ENCODE peak calls at places on chromosome 12, in ten cellular contexts. One of them, this sample, is unnamed.

GRCh38 chr12:38906482-38907170 is 1.2 kb upstream of the CPNE8 start:
- DNase-seq in iris pigment epithelial cell: peak
- DNase-seq in MCF 10A: peak
- DNase-seq in NB4: peak
- DNase-seq in AG08395: peak
- DNase-seq in esophagus squamous epithelium: peak
- DNase-seq in activated T-cell treated with anti-CD3 and anti-CD28 coated beads, Interleukin-2, amount 50 U/mL, for 48 hours: peak
- DNase-seq in activated gamma-delta T cell treated with anti-CD3 and anti-CD28 coated beads, Interleukin-2, amount 50 U/mL, for 16 hours: peak
- DNase-seq in NCI-H1417: peak
- DNase-seq in fibroblast of pulmonary artery: peak
- DNase-seq in this sample: peak

GRCh38 chr12:26298785-26299621 is 103.6 kb downstream of the SSPN start:
- DNase-seq in activated T-cell treated with anti-CD3 and anti-CD28 coated beads, Interleukin-2, amount 50 U/mL, for 48 hours: no peak
- DNase-seq in AG08395: peak
- DNase-seq in esophagus squamous epithelium: no peak
- DNase-seq in NB4: peak
- DNase-seq in iris pigment epithelial cell: peak
- DNase-seq in fibroblast of pulmonary artery: peak
- DNase-seq in NCI-H1417: no peak
- DNase-seq in MCF 10A: peak
- DNase-seq in activated gamma-delta T cell treated with anti-CD3 and anti-CD28 coated beads, Interleukin-2, amount 50 U/mL, for 16 hours: no peak
- DNase-seq in this sample: peak

GRCh38 chr12:114414031-114414865 is 8.3 kb upstream of the TBX5 start:
- DNase-seq in AG08395: no peak
- DNase-seq in MCF 10A: no peak
- DNase-seq in fibroblast of pulmonary artery: no peak
- DNase-seq in NB4: no peak
- DNase-seq in esophagus squamous epithelium: no peak
- DNase-seq in NCI-H1417: no peak
- DNase-seq in activated T-cell treated with anti-CD3 and anti-CD28 coated beads, Interleukin-2, amount 50 U/mL, for 48 hours: no peak
- DNase-seq in activated gamma-delta T cell treated with anti-CD3 and anti-CD28 coated beads, Interleukin-2, amount 50 U/mL, for 16 hours: no peak
- DNase-seq in iris pigment epithelial cell: no peak
- DNase-seq in this sample: no peak

GRCh38 chr12:117377758-117378157 is 16.3 kb upstream of the NOS1 start:
- DNase-seq in NCI-H1417: peak
- DNase-seq in fibroblast of pulmonary artery: no peak
- DNase-seq in activated T-cell treated with anti-CD3 and anti-CD28 coated beads, Interleukin-2, amount 50 U/mL, for 48 hours: no peak
- DNase-seq in MCF 10A: peak
- DNase-seq in AG08395: no peak
- DNase-seq in esophagus squamous epithelium: no peak
- DNase-seq in NB4: no peak
- DNase-seq in activated gamma-delta T cell treated with anti-CD3 and anti-CD28 coated beads, Interleukin-2, amount 50 U/mL, for 16 hours: no peak
- DNase-seq in iris pigment epithelial cell: no peak
- DNase-seq in this sample: no peak

GRCh38 chr12:94621662-94622359 is 28.5 kb downstream of the TMCC3 start:
- DNase-seq in NCI-H1417: no peak
- DNase-seq in iris pigment epithelial cell: peak
- DNase-seq in MCF 10A: peak
- DNase-seq in NB4: no peak
- DNase-seq in fibroblast of pulmonary artery: peak
- DNase-seq in activated gamma-delta T cell treated with anti-CD3 and anti-CD28 coated beads, Interleukin-2, amount 50 U/mL, for 16 hours: no peak
- DNase-seq in esophagus squamous epithelium: no peak
- DNase-seq in activated T-cell treated with anti-CD3 and anti-CD28 coated beads, Interleukin-2, amount 50 U/mL, for 48 hours: peak
- DNase-seq in AG08395: no peak
- DNase-seq in this sample: peak

GRCh38 chr12:66061557-66062279 is 68.8 kb downstream of the LLPH start:
- DNase-seq in NB4: no peak
- DNase-seq in NCI-H1417: no peak
- DNase-seq in AG08395: no peak
- DNase-seq in fibroblast of pulmonary artery: peak
- DNase-seq in iris pigment epithelial cell: no peak
- DNase-seq in activated gamma-delta T cell treated with anti-CD3 and anti-CD28 coated beads, Interleukin-2, amount 50 U/mL, for 16 hours: no peak
- DNase-seq in esophagus squamous epithelium: no peak
- DNase-seq in activated T-cell treated with anti-CD3 and anti-CD28 coated beads, Interleukin-2, amount 50 U/mL, for 48 hours: no peak
- DNase-seq in MCF 10A: peak
- DNase-seq in this sample: no peak

GRCh38 chr12:65960820-65961691 is 136.8 kb downstream of the HMGA2 start:
- DNase-seq in fibroblast of pulmonary artery: no peak
- DNase-seq in AG08395: no peak
- DNase-seq in iris pigment epithelial cell: peak
- DNase-seq in NB4: no peak
- DNase-seq in esophagus squamous epithelium: no peak
- DNase-seq in activated T-cell treated with anti-CD3 and anti-CD28 coated beads, Interleukin-2, amount 50 U/mL, for 48 hours: no peak
- DNase-seq in MCF 10A: no peak
- DNase-seq in activated gamma-delta T cell treated with anti-CD3 and anti-CD28 coated beads, Interleukin-2, amount 50 U/mL, for 16 hours: no peak
- DNase-seq in NCI-H1417: no peak
- DNase-seq in this sample: no peak

GRCh38 chr12:122454250-122454721 is 31.8 kb upstream of the CLIP1 start:
- DNase-seq in activated gamma-delta T cell treated with anti-CD3 and anti-CD28 coated beads, Interleukin-2, amount 50 U/mL, for 16 hours: no peak
- DNase-seq in esophagus squamous epithelium: no peak
- DNase-seq in fibroblast of pulmonary artery: no peak
- DNase-seq in NB4: no peak
- DNase-seq in NCI-H1417: no peak
- DNase-seq in iris pigment epithelial cell: no peak
- DNase-seq in AG08395: no peak
- DNase-seq in activated T-cell treated with anti-CD3 and anti-CD28 coated beads, Interleukin-2, amount 50 U/mL, for 48 hours: no peak
- DNase-seq in MCF 10A: no peak
- DNase-seq in this sample: no peak

GRCh38 chr12:54967461-54967860 is 17.1 kb downstream of the TESPA1 start:
- DNase-seq in iris pigment epithelial cell: peak
- DNase-seq in AG08395: no peak
- DNase-seq in NCI-H1417: peak
- DNase-seq in fibroblast of pulmonary artery: peak
- DNase-seq in esophagus squamous epithelium: no peak
- DNase-seq in NB4: no peak
- DNase-seq in activated T-cell treated with anti-CD3 and anti-CD28 coated beads, Interleukin-2, amount 50 U/mL, for 48 hours: no peak
- DNase-seq in activated gamma-delta T cell treated with anti-CD3 and anti-CD28 coated beads, Interleukin-2, amount 50 U/mL, for 16 hours: no peak
- DNase-seq in MCF 10A: peak
- DNase-seq in this sample: peak

GRCh38 chr12:68007023-68007422 is 17.8 kb downstream of the IFNG-AS1 start:
- DNase-seq in NB4: no peak
- DNase-seq in AG08395: no peak
- DNase-seq in esophagus squamous epithelium: no peak
- DNase-seq in activated gamma-delta T cell treated with anti-CD3 and anti-CD28 coated beads, Interleukin-2, amount 50 U/mL, for 16 hours: no peak
- DNase-seq in NCI-H1417: no peak
- DNase-seq in activated T-cell treated with anti-CD3 and anti-CD28 coated beads, Interleukin-2, amount 50 U/mL, for 48 hours: no peak
- DNase-seq in iris pigment epithelial cell: no peak
- DNase-seq in fibroblast of pulmonary artery: no peak
- DNase-seq in MCF 10A: no peak
- DNase-seq in this sample: no peak

GRCh38 chr12:110109037-110109836 is 14.9 kb upstream of the IFT81 start:
- DNase-seq in NB4: peak
- DNase-seq in iris pigment epithelial cell: peak
- DNase-seq in esophagus squamous epithelium: no peak
- DNase-seq in activated gamma-delta T cell treated with anti-CD3 and anti-CD28 coated beads, Interleukin-2, amount 50 U/mL, for 16 hours: no peak
- DNase-seq in NCI-H1417: no peak
- DNase-seq in MCF 10A: peak
- DNase-seq in AG08395: peak
- DNase-seq in activated T-cell treated with anti-CD3 and anti-CD28 coated beads, Interleukin-2, amount 50 U/mL, for 48 hours: no peak
- DNase-seq in fibroblast of pulmonary artery: peak
- DNase-seq in this sample: peak

GRCh38 chr12:57626111-57626928 is 6.7 kb downstream of the B4GALNT1 start:
- DNase-seq in esophagus squamous epithelium: no peak
- DNase-seq in iris pigment epithelial cell: no peak
- DNase-seq in MCF 10A: no peak
- DNase-seq in fibroblast of pulmonary artery: no peak
- DNase-seq in AG08395: no peak
- DNase-seq in NB4: no peak
- DNase-seq in activated T-cell treated with anti-CD3 and anti-CD28 coated beads, Interleukin-2, amount 50 U/mL, for 48 hours: no peak
- DNase-seq in NCI-H1417: no peak
- DNase-seq in activated gamma-delta T cell treated with anti-CD3 and anti-CD28 coated beads, Interleukin-2, amount 50 U/mL, for 16 hours: no peak
- DNase-seq in this sample: no peak

GRCh38 chr12:116609715-116610114 is 50.5 kb downstream of the MAP1LC3B2 start:
- DNase-seq in AG08395: no peak
- DNase-seq in NB4: peak
- DNase-seq in activated gamma-delta T cell treated with anti-CD3 and anti-CD28 coated beads, Interleukin-2, amount 50 U/mL, for 16 hours: no peak
- DNase-seq in esophagus squamous epithelium: no peak
- DNase-seq in MCF 10A: no peak
- DNase-seq in iris pigment epithelial cell: no peak
- DNase-seq in fibroblast of pulmonary artery: peak
- DNase-seq in activated T-cell treated with anti-CD3 and anti-CD28 coated beads, Interleukin-2, amount 50 U/mL, for 48 hours: peak
- DNase-seq in NCI-H1417: no peak
- DNase-seq in this sample: no peak

GRCh38 chr12:92538970-92539749 is 163.6 kb upstream of the PLEKHG7 start:
- DNase-seq in fibroblast of pulmonary artery: peak
- DNase-seq in esophagus squamous epithelium: no peak
- DNase-seq in activated gamma-delta T cell treated with anti-CD3 and anti-CD28 coated beads, Interleukin-2, amount 50 U/mL, for 16 hours: no peak
- DNase-seq in activated T-cell treated with anti-CD3 and anti-CD28 coated beads, Interleukin-2, amount 50 U/mL, for 48 hours: no peak
- DNase-seq in MCF 10A: peak
- DNase-seq in NCI-H1417: no peak
- DNase-seq in AG08395: peak
- DNase-seq in NB4: peak
- DNase-seq in iris pigment epithelial cell: peak
- DNase-seq in this sample: peak

GRCh38 chr12:50606675-50607379 is 102.0 kb downstream of the DIP2B start:
- DNase-seq in NB4: no peak
- DNase-seq in NCI-H1417: no peak
- DNase-seq in fibroblast of pulmonary artery: no peak
- DNase-seq in esophagus squamous epithelium: no peak
- DNase-seq in activated T-cell treated with anti-CD3 and anti-CD28 coated beads, Interleukin-2, amount 50 U/mL, for 48 hours: no peak
- DNase-seq in activated gamma-delta T cell treated with anti-CD3 and anti-CD28 coated beads, Interleukin-2, amount 50 U/mL, for 16 hours: no peak
- DNase-seq in iris pigment epithelial cell: no peak
- DNase-seq in AG08395: no peak
- DNase-seq in MCF 10A: no peak
- DNase-seq in this sample: no peak

GRCh38 chr12:105453306-105453705 is 122.8 kb downstream of the C12orf75 start:
- DNase-seq in esophagus squamous epithelium: no peak
- DNase-seq in iris pigment epithelial cell: no peak
- DNase-seq in fibroblast of pulmonary artery: no peak
- DNase-seq in AG08395: peak
- DNase-seq in MCF 10A: no peak
- DNase-seq in activated T-cell treated with anti-CD3 and anti-CD28 coated beads, Interleukin-2, amount 50 U/mL, for 48 hours: no peak
- DNase-seq in activated gamma-delta T cell treated with anti-CD3 and anti-CD28 coated beads, Interleukin-2, amount 50 U/mL, for 16 hours: no peak
- DNase-seq in NCI-H1417: no peak
- DNase-seq in NB4: no peak
- DNase-seq in this sample: no peak

GRCh38 chr12:98060421-98060820 is 455.0 kb upstream of the TMPO start:
- DNase-seq in iris pigment epithelial cell: no peak
- DNase-seq in NCI-H1417: peak
- DNase-seq in esophagus squamous epithelium: no peak
- DNase-seq in fibroblast of pulmonary artery: no peak
- DNase-seq in activated T-cell treated with anti-CD3 and anti-CD28 coated beads, Interleukin-2, amount 50 U/mL, for 48 hours: no peak
- DNase-seq in AG08395: no peak
- DNase-seq in activated gamma-delta T cell treated with anti-CD3 and anti-CD28 coated beads, Interleukin-2, amount 50 U/mL, for 16 hours: no peak
- DNase-seq in NB4: no peak
- DNase-seq in MCF 10A: no peak
- DNase-seq in this sample: no peak

GRCh38 chr12:107377596-107378385 is 284.4 kb upstream of the CRY1 start:
- DNase-seq in fibroblast of pulmonary artery: no peak
- DNase-seq in MCF 10A: no peak
- DNase-seq in activated gamma-delta T cell treated with anti-CD3 and anti-CD28 coated beads, Interleukin-2, amount 50 U/mL, for 16 hours: no peak
- DNase-seq in iris pigment epithelial cell: no peak
- DNase-seq in esophagus squamous epithelium: no peak
- DNase-seq in NCI-H1417: no peak
- DNase-seq in AG08395: peak
- DNase-seq in NB4: no peak
- DNase-seq in activated T-cell treated with anti-CD3 and anti-CD28 coated beads, Interleukin-2, amount 50 U/mL, for 48 hours: no peak
- DNase-seq in this sample: peak

GRCh38 chr12:122721057-122721545 is 4.5 kb upstream of the HCAR3 start:
- DNase-seq in esophagus squamous epithelium: no peak
- DNase-seq in NCI-H1417: no peak
- DNase-seq in NB4: no peak
- DNase-seq in iris pigment epithelial cell: peak
- DNase-seq in activated gamma-delta T cell treated with anti-CD3 and anti-CD28 coated beads, Interleukin-2, amount 50 U/mL, for 16 hours: no peak
- DNase-seq in fibroblast of pulmonary artery: peak
- DNase-seq in activated T-cell treated with anti-CD3 and anti-CD28 coated beads, Interleukin-2, amount 50 U/mL, for 48 hours: peak
- DNase-seq in MCF 10A: peak
- DNase-seq in AG08395: no peak
- DNase-seq in this sample: no peak

GRCh38 chr12:32400114-32400672 is 835 bp downstream of the FGD4 start:
- DNase-seq in activated gamma-delta T cell treated with anti-CD3 and anti-CD28 coated beads, Interleukin-2, amount 50 U/mL, for 16 hours: no peak
- DNase-seq in NB4: no peak
- DNase-seq in esophagus squamous epithelium: no peak
- DNase-seq in iris pigment epithelial cell: no peak
- DNase-seq in activated T-cell treated with anti-CD3 and anti-CD28 coated beads, Interleukin-2, amount 50 U/mL, for 48 hours: no peak
- DNase-seq in fibroblast of pulmonary artery: peak
- DNase-seq in AG08395: no peak
- DNase-seq in MCF 10A: peak
- DNase-seq in NCI-H1417: peak
- DNase-seq in this sample: no peak

GRCh38 chr12:2960432-2960956 is 1.3 kb downstream of the TEAD4 start:
- DNase-seq in activated T-cell treated with anti-CD3 and anti-CD28 coated beads, Interleukin-2, amount 50 U/mL, for 48 hours: peak
- DNase-seq in activated gamma-delta T cell treated with anti-CD3 and anti-CD28 coated beads, Interleukin-2, amount 50 U/mL, for 16 hours: no peak
- DNase-seq in NB4: no peak
- DNase-seq in esophagus squamous epithelium: no peak
- DNase-seq in fibroblast of pulmonary artery: peak
- DNase-seq in MCF 10A: peak
- DNase-seq in AG08395: peak
- DNase-seq in NCI-H1417: no peak
- DNase-seq in iris pigment epithelial cell: peak
- DNase-seq in this sample: peak

GRCh38 chr12:54370218-54370730 is 6.0 kb upstream of the GPR84 start:
- DNase-seq in fibroblast of pulmonary artery: peak
- DNase-seq in iris pigment epithelial cell: peak
- DNase-seq in NB4: peak
- DNase-seq in activated gamma-delta T cell treated with anti-CD3 and anti-CD28 coated beads, Interleukin-2, amount 50 U/mL, for 16 hours: no peak
- DNase-seq in AG08395: peak
- DNase-seq in activated T-cell treated with anti-CD3 and anti-CD28 coated beads, Interleukin-2, amount 50 U/mL, for 48 hours: peak
- DNase-seq in NCI-H1417: peak
- DNase-seq in esophagus squamous epithelium: no peak
- DNase-seq in MCF 10A: peak
- DNase-seq in this sample: peak

GRCh38 chr12:85580562-85581168 is 255.5 kb downstream of the RASSF9 start:
- DNase-seq in activated T-cell treated with anti-CD3 and anti-CD28 coated beads, Interleukin-2, amount 50 U/mL, for 48 hours: no peak
- DNase-seq in iris pigment epithelial cell: peak
- DNase-seq in NB4: no peak
- DNase-seq in esophagus squamous epithelium: no peak
- DNase-seq in NCI-H1417: no peak
- DNase-seq in AG08395: no peak
- DNase-seq in activated gamma-delta T cell treated with anti-CD3 and anti-CD28 coated beads, Interleukin-2, amount 50 U/mL, for 16 hours: no peak
- DNase-seq in fibroblast of pulmonary artery: peak
- DNase-seq in MCF 10A: no peak
- DNase-seq in this sample: peak

GRCh38 chr12:3077572-3078081 is 448 bp downstream of the TSPAN9 start:
- DNase-seq in iris pigment epithelial cell: no peak
- DNase-seq in fibroblast of pulmonary artery: peak
- DNase-seq in NB4: no peak
- DNase-seq in esophagus squamous epithelium: no peak
- DNase-seq in activated gamma-delta T cell treated with anti-CD3 and anti-CD28 coated beads, Interleukin-2, amount 50 U/mL, for 16 hours: no peak
- DNase-seq in AG08395: peak
- DNase-seq in NCI-H1417: no peak
- DNase-seq in MCF 10A: peak
- DNase-seq in activated T-cell treated with anti-CD3 and anti-CD28 coated beads, Interleukin-2, amount 50 U/mL, for 48 hours: peak
- DNase-seq in this sample: peak

GRCh38 chr12:76356094-76356493 is 7.9 kb upstream of the BBS10 start:
- DNase-seq in fibroblast of pulmonary artery: no peak
- DNase-seq in NCI-H1417: no peak
- DNase-seq in activated gamma-delta T cell treated with anti-CD3 and anti-CD28 coated beads, Interleukin-2, amount 50 U/mL, for 16 hours: no peak
- DNase-seq in iris pigment epithelial cell: no peak
- DNase-seq in esophagus squamous epithelium: no peak
- DNase-seq in activated T-cell treated with anti-CD3 and anti-CD28 coated beads, Interleukin-2, amount 50 U/mL, for 48 hours: no peak
- DNase-seq in MCF 10A: no peak
- DNase-seq in NB4: no peak
- DNase-seq in AG08395: no peak
- DNase-seq in this sample: no peak

GRCh38 chr12:18700254-18700653 is 37.6 kb downstream of the PLCZ1 start:
- DNase-seq in fibroblast of pulmonary artery: peak
- DNase-seq in esophagus squamous epithelium: no peak
- DNase-seq in activated T-cell treated with anti-CD3 and anti-CD28 coated beads, Interleukin-2, amount 50 U/mL, for 48 hours: no peak
- DNase-seq in iris pigment epithelial cell: peak
- DNase-seq in MCF 10A: peak
- DNase-seq in activated gamma-delta T cell treated with anti-CD3 and anti-CD28 coated beads, Interleukin-2, amount 50 U/mL, for 16 hours: no peak
- DNase-seq in AG08395: peak
- DNase-seq in NB4: no peak
- DNase-seq in NCI-H1417: no peak
- DNase-seq in this sample: peak

GRCh38 chr12:122102331-122102730 is 23.8 kb downstream of the MLXIP start:
- DNase-seq in esophagus squamous epithelium: no peak
- DNase-seq in MCF 10A: no peak
- DNase-seq in fibroblast of pulmonary artery: peak
- DNase-seq in NB4: no peak
- DNase-seq in NCI-H1417: no peak
- DNase-seq in AG08395: no peak
- DNase-seq in activated gamma-delta T cell treated with anti-CD3 and anti-CD28 coated beads, Interleukin-2, amount 50 U/mL, for 16 hours: no peak
- DNase-seq in activated T-cell treated with anti-CD3 and anti-CD28 coated beads, Interleukin-2, amount 50 U/mL, for 48 hours: no peak
- DNase-seq in iris pigment epithelial cell: no peak
- DNase-seq in this sample: peak

GRCh38 chr12:86194721-86195120 is 61.5 kb downstream of the MGAT4C start:
- DNase-seq in iris pigment epithelial cell: no peak
- DNase-seq in esophagus squamous epithelium: no peak
- DNase-seq in NCI-H1417: no peak
- DNase-seq in fibroblast of pulmonary artery: no peak
- DNase-seq in activated T-cell treated with anti-CD3 and anti-CD28 coated beads, Interleukin-2, amount 50 U/mL, for 48 hours: no peak
- DNase-seq in NB4: no peak
- DNase-seq in activated gamma-delta T cell treated with anti-CD3 and anti-CD28 coated beads, Interleukin-2, amount 50 U/mL, for 16 hours: no peak
- DNase-seq in AG08395: no peak
- DNase-seq in MCF 10A: no peak
- DNase-seq in this sample: peak